ENCODE peak calls at places on chromosomes 6 and 20, in nine cellular contexts. One of them, this sample, is unnamed.
A peak's percentile ranks its signal among the peaks of the same experiment; 100 is the strongest.

GRCh38 chr6:131400054-131400781 is 172.8 kb upstream of the ARG1 start:
- DNase-seq in A549: peak; percentile 13
- DNase-seq in transverse colon: no peak
- DNase-seq in psoas muscle: no peak
- DNase-seq in hepatocyte: no peak
- DNase-seq in mesenchymal stem cell: peak; percentile 79
- DNase-seq in HL-60: no peak
- DNase-seq in endothelial cell of umbilical vein: peak; percentile 7
- DNase-seq in trophoblast cell: peak; percentile 72
- DNase-seq in this sample: peak; percentile 33

GRCh38 chr6:127606131-127606562 is 29.2 kb downstream of the C6orf58 start:
- DNase-seq in trophoblast cell: peak; percentile 28
- DNase-seq in endothelial cell of umbilical vein: peak; percentile 11
- DNase-seq in mesenchymal stem cell: peak; percentile 52
- DNase-seq in psoas muscle: peak; percentile 31
- DNase-seq in A549: peak; percentile 21
- DNase-seq in hepatocyte: peak; percentile 46
- DNase-seq in HL-60: no peak
- DNase-seq in transverse colon: no peak
- DNase-seq in this sample: no peak

GRCh38 chr20:8019178-8019997 is at the start of gene TMX4:
- DNase-seq in trophoblast cell: peak; percentile 98
- DNase-seq in transverse colon: peak; percentile 99
- DNase-seq in HL-60: peak; percentile 99
- DNase-seq in A549: peak; percentile 95
- DNase-seq in mesenchymal stem cell: peak; percentile 97
- DNase-seq in endothelial cell of umbilical vein: peak; percentile 97
- DNase-seq in hepatocyte: peak; percentile 97
- DNase-seq in psoas muscle: peak; percentile 99
- DNase-seq in this sample: peak; percentile 80

GRCh38 chr6:167588181-167588919 is 238.4 kb upstream of the AFDN start:
- DNase-seq in hepatocyte: no peak
- DNase-seq in trophoblast cell: no peak
- DNase-seq in mesenchymal stem cell: no peak
- DNase-seq in endothelial cell of umbilical vein: peak; percentile 86
- DNase-seq in psoas muscle: no peak
- DNase-seq in transverse colon: no peak
- DNase-seq in HL-60: no peak
- DNase-seq in A549: no peak
- DNase-seq in this sample: no peak

GRCh38 chr20:44694159-44694558 is 21.0 kb upstream of the CCN5 start:
- DNase-seq in transverse colon: no peak
- DNase-seq in psoas muscle: no peak
- DNase-seq in endothelial cell of umbilical vein: no peak
- DNase-seq in A549: no peak
- DNase-seq in HL-60: no peak
- DNase-seq in trophoblast cell: no peak
- DNase-seq in hepatocyte: no peak
- DNase-seq in mesenchymal stem cell: no peak
- DNase-seq in this sample: no peak

GRCh38 chr6:167474171-167474570 is 149.3 kb downstream of the TTLL2 start:
- DNase-seq in hepatocyte: no peak
- DNase-seq in A549: no peak
- DNase-seq in endothelial cell of umbilical vein: no peak
- DNase-seq in psoas muscle: no peak
- DNase-seq in mesenchymal stem cell: no peak
- DNase-seq in HL-60: no peak
- DNase-seq in transverse colon: no peak
- DNase-seq in trophoblast cell: peak; percentile 68
- DNase-seq in this sample: no peak

GRCh38 chr6:624979-625378 is 31.9 kb downstream of the HUS1B start:
- DNase-seq in hepatocyte: peak; percentile 38
- DNase-seq in endothelial cell of umbilical vein: peak; percentile 7
- DNase-seq in psoas muscle: no peak
- DNase-seq in trophoblast cell: no peak
- DNase-seq in HL-60: no peak
- DNase-seq in mesenchymal stem cell: peak; percentile 68
- DNase-seq in transverse colon: no peak
- DNase-seq in A549: no peak
- DNase-seq in this sample: no peak

GRCh38 chr20:37309941-37310590 is 20.6 kb downstream of the MANBAL start:
- DNase-seq in endothelial cell of umbilical vein: no peak
- DNase-seq in hepatocyte: peak; percentile 60
- DNase-seq in mesenchymal stem cell: peak; percentile 30
- DNase-seq in HL-60: no peak
- DNase-seq in transverse colon: no peak
- DNase-seq in A549: no peak
- DNase-seq in trophoblast cell: peak; percentile 97
- DNase-seq in psoas muscle: no peak
- DNase-seq in this sample: peak; percentile 63

GRCh38 chr20:58418949-58419748 is 30.1 kb downstream of the VAPB start:
- DNase-seq in endothelial cell of umbilical vein: no peak
- DNase-seq in transverse colon: no peak
- DNase-seq in trophoblast cell: no peak
- DNase-seq in hepatocyte: no peak
- DNase-seq in mesenchymal stem cell: no peak
- DNase-seq in psoas muscle: no peak
- DNase-seq in A549: no peak
- DNase-seq in HL-60: no peak
- DNase-seq in this sample: no peak

GRCh38 chr20:58417418-58417817 is 28.4 kb downstream of the VAPB start:
- DNase-seq in A549: no peak
- DNase-seq in hepatocyte: no peak
- DNase-seq in HL-60: no peak
- DNase-seq in trophoblast cell: no peak
- DNase-seq in transverse colon: no peak
- DNase-seq in endothelial cell of umbilical vein: no peak
- DNase-seq in psoas muscle: no peak
- DNase-seq in mesenchymal stem cell: no peak
- DNase-seq in this sample: no peak

GRCh38 chr20:58421497-58421850 is 32.4 kb downstream of the VAPB start:
- DNase-seq in psoas muscle: no peak
- DNase-seq in mesenchymal stem cell: no peak
- DNase-seq in transverse colon: no peak
- DNase-seq in A549: no peak
- DNase-seq in HL-60: no peak
- DNase-seq in endothelial cell of umbilical vein: no peak
- DNase-seq in trophoblast cell: peak; percentile 37
- DNase-seq in hepatocyte: no peak
- DNase-seq in this sample: no peak

GRCh38 chr20:58424218-58424617 is 35.2 kb downstream of the VAPB start:
- DNase-seq in trophoblast cell: no peak
- DNase-seq in psoas muscle: no peak
- DNase-seq in A549: no peak
- DNase-seq in transverse colon: no peak
- DNase-seq in hepatocyte: no peak
- DNase-seq in endothelial cell of umbilical vein: no peak
- DNase-seq in HL-60: no peak
- DNase-seq in mesenchymal stem cell: no peak
- DNase-seq in this sample: no peak

DNA sequence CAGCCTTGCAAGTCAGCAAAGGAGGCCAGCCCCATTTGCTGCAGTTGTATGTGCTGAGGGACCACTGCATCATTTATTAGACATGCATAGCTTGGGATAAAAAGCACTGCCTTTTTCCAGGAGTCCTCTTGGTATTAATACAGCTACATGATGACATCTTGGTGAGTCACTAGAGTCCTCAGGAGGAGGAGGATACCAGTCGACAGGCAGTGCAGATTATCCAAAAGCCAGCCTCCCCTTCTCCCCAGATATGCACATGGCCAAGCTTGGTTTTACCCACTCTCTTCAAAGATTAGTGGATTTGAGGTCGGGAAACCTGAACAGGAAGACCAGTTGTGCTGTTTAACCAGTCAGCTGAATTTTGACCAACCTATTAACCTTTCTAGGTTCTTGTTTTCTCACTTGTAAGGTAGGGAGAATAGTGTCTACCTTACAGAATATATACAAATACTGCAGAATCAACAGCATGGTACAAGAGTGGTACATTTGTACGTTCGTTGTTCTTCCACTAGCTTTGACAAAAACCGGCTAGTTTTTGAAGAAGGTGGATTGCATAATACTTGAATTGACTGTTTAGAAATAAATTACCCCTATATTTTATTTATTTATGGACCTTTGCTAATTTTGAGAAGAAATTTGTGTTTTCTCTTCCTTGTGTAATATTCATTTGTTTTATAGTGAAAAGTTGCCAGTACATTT is 31.9 kb downstream of the VAPB start:
- DNase-seq in mesenchymal stem cell: peak; percentile 75
- DNase-seq in trophoblast cell: peak; percentile 28
- DNase-seq in psoas muscle: no peak
- DNase-seq in endothelial cell of umbilical vein: no peak
- DNase-seq in A549: peak; percentile 47
- DNase-seq in hepatocyte: no peak
- DNase-seq in transverse colon: no peak
- DNase-seq in HL-60: no peak
- DNase-seq in this sample: no peak
- H3K27ac ChIP-seq in mesenchymal stem cell: peak overlapping the region; percentile 80
- H3K27ac ChIP-seq in trophoblast cell: peak overlapping the region; percentile 4
- H3K27ac ChIP-seq in psoas muscle: no peak overlapping the region
- H3K27ac ChIP-seq in endothelial cell of umbilical vein: no peak overlapping the region
- H3K27ac ChIP-seq in A549: no peak overlapping the region
- H3K27ac ChIP-seq in hepatocyte: no peak overlapping the region
- H3K27ac ChIP-seq in transverse colon: no peak overlapping the region
- H3K27ac ChIP-seq in HL-60: no peak overlapping the region
- H3K27ac ChIP-seq in this sample: no peak overlapping the region

GRCh38 chr20:5131502-5131901 is 4.7 kb downstream of the CDS2 start:
- DNase-seq in mesenchymal stem cell: no peak
- DNase-seq in trophoblast cell: no peak
- DNase-seq in HL-60: no peak
- DNase-seq in psoas muscle: no peak
- DNase-seq in endothelial cell of umbilical vein: no peak
- DNase-seq in A549: no peak
- DNase-seq in hepatocyte: no peak
- DNase-seq in transverse colon: no peak
- DNase-seq in this sample: no peak
- H3K27ac ChIP-seq in mesenchymal stem cell: no peak overlapping the region
- H3K27ac ChIP-seq in trophoblast cell: no peak overlapping the region
- H3K27ac ChIP-seq in HL-60: no peak overlapping the region
- H3K27ac ChIP-seq in psoas muscle: peak overlapping the region; percentile 61
- H3K27ac ChIP-seq in endothelial cell of umbilical vein: no peak overlapping the region
- H3K27ac ChIP-seq in A549: no peak overlapping the region
- H3K27ac ChIP-seq in hepatocyte: no peak overlapping the region
- H3K27ac ChIP-seq in transverse colon: peak overlapping the region; percentile 61
- H3K27ac ChIP-seq in this sample: no peak overlapping the region

GRCh38 chr6:14130431-14131075 is 13.0 kb downstream of the CD83 start:
- DNase-seq in psoas muscle: no peak
- DNase-seq in A549: no peak
- DNase-seq in endothelial cell of umbilical vein: no peak
- DNase-seq in transverse colon: no peak
- DNase-seq in HL-60: no peak
- DNase-seq in trophoblast cell: peak; percentile 59
- DNase-seq in hepatocyte: no peak
- DNase-seq in mesenchymal stem cell: no peak
- DNase-seq in this sample: peak; percentile 59

GRCh38 chr6:14131579-14131978 is 14.0 kb downstream of the CD83 start:
- DNase-seq in A549: no peak
- DNase-seq in trophoblast cell: no peak
- DNase-seq in HL-60: no peak
- DNase-seq in endothelial cell of umbilical vein: no peak
- DNase-seq in hepatocyte: no peak
- DNase-seq in transverse colon: no peak
- DNase-seq in mesenchymal stem cell: no peak
- DNase-seq in psoas muscle: no peak
- DNase-seq in this sample: no peak

GRCh38 chr6:14134211-14134910 is 16.8 kb downstream of the CD83 start:
- DNase-seq in HL-60: no peak
- DNase-seq in transverse colon: no peak
- DNase-seq in endothelial cell of umbilical vein: no peak
- DNase-seq in psoas muscle: no peak
- DNase-seq in hepatocyte: no peak
- DNase-seq in A549: no peak
- DNase-seq in trophoblast cell: no peak
- DNase-seq in mesenchymal stem cell: no peak
- DNase-seq in this sample: no peak

GRCh38 chr6:14132244-14133220 is 15.0 kb downstream of the CD83 start:
- DNase-seq in endothelial cell of umbilical vein: no peak
- DNase-seq in trophoblast cell: peak; percentile 84
- DNase-seq in HL-60: no peak
- DNase-seq in transverse colon: no peak
- DNase-seq in A549: no peak
- DNase-seq in mesenchymal stem cell: no peak
- DNase-seq in hepatocyte: no peak
- DNase-seq in psoas muscle: no peak
- DNase-seq in this sample: no peak

DNA sequence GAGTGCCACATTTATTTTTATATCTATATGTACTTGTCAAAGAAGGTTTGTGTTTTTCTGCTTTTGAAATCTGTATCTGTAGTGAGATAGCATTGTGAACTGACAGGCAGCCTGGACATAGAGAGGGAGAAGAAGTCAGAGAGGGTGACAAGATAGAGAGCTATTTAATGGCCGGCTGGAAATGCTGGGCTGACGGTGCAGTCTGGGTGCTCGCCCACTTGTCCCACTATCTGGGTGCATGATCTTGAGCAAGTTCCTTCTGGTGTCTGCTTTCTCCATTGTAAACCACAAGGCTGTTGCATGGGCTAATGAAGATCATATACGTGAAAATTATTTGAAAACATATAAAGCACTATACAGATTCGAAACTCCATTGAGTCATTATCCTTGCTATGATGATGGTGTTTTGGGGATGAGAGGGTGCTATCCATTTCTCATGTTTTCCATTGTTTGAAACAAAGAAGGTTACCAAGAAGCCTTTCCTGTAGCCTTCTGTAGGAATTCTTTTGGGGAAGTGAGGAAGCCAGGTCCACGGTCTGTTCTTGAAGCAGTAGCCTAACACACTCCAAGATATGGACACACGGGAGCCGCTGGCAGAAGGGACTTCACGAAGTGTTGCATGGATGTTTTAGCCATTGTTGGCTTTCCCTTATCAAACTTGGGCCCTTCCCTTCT is 18.4 kb downstream of the CD83 start:
- DNase-seq in A549: no peak
- DNase-seq in psoas muscle: no peak
- DNase-seq in HL-60: peak; percentile 82
- DNase-seq in mesenchymal stem cell: no peak
- DNase-seq in hepatocyte: no peak
- DNase-seq in transverse colon: no peak
- DNase-seq in trophoblast cell: no peak
- DNase-seq in endothelial cell of umbilical vein: no peak
- DNase-seq in this sample: no peak
- H3K27ac ChIP-seq in A549: no peak overlapping the region
- H3K27ac ChIP-seq in psoas muscle: no peak overlapping the region
- H3K27ac ChIP-seq in HL-60: peak overlapping the region; percentile 37
- H3K27ac ChIP-seq in mesenchymal stem cell: no peak overlapping the region
- H3K27ac ChIP-seq in hepatocyte: no peak overlapping the region
- H3K27ac ChIP-seq in transverse colon: no peak overlapping the region
- H3K27ac ChIP-seq in trophoblast cell: no peak overlapping the region
- H3K27ac ChIP-seq in endothelial cell of umbilical vein: no peak overlapping the region
- H3K27ac ChIP-seq in this sample: no peak overlapping the region

DNA sequence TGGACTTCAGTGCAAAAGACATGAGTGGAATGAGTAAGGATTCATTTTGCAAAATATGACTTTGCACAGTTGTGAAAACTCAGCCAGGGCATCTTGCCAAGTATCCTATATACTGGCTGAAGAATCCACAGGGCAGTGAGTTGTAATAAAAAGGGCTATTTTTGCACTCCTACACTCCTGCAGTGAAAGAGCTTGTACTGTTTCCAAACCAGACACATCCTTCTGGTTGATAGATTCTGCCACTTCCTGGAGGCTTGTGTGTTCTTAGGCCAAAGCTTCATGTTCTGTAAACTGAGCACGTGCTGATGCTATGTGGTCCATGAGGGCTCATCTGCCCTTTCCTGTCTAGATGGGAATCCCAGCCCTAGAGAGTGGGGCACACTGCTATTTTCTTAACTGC is 34.9 kb downstream of the GMPR start:
- DNase-seq in mesenchymal stem cell: peak; percentile 55
- DNase-seq in psoas muscle: no peak
- DNase-seq in HL-60: no peak
- DNase-seq in hepatocyte: peak; percentile 38
- DNase-seq in A549: no peak
- DNase-seq in trophoblast cell: no peak
- DNase-seq in transverse colon: no peak
- DNase-seq in endothelial cell of umbilical vein: peak; percentile 15
- DNase-seq in this sample: no peak
- H3K27ac ChIP-seq in mesenchymal stem cell: no peak overlapping the region
- H3K27ac ChIP-seq in psoas muscle: peak overlapping the region; percentile 95
- H3K27ac ChIP-seq in HL-60: no peak overlapping the region
- H3K27ac ChIP-seq in hepatocyte: no peak overlapping the region
- H3K27ac ChIP-seq in A549: no peak overlapping the region
- H3K27ac ChIP-seq in trophoblast cell: no peak overlapping the region
- H3K27ac ChIP-seq in transverse colon: no peak overlapping the region
- H3K27ac ChIP-seq in endothelial cell of umbilical vein: no peak overlapping the region
- H3K27ac ChIP-seq in this sample: no peak overlapping the region